ENCODE peak calls at places on chromosome X, in ten cellular contexts. W is WTC11, A is A549, H is K562, C is HCT116, P is endothelial cell of umbilical vein, Z is H1, Q is SK-N-SH, D is GM12878, E is HepG2. K is an unnamed sample.
A peak's percentile ranks its signal among the peaks of the same experiment; 100 is the strongest.

GRCh38 chrX:19658030-19658429 is 142.7 kb upstream of the MAP3K15 start:
- DNase-seq in W (no peak), A (no peak), H (no peak), E (no peak), C (no peak), Q (no peak), D (no peak), P (no peak), Z (no peak), K (no peak)

GRCh38 chrX:38768079-38768478 is 33.2 kb upstream of the MID1IP1 start:
- DNase-seq in Q (peak; percentile 19), W (no peak), Z (no peak), H (peak; percentile 23), E (no peak), C (no peak), P (peak; percentile 15), A (peak; percentile 11), D (no peak), K (peak; percentile 34)

GRCh38 chrX:120761810-120762209 is 113.9 kb downstream of the CT47B1 start:
- DNase-seq in D (no peak), Z (no peak), C (no peak), Q (no peak), H (no peak), E (peak; percentile 7), A (peak; percentile 43), P (no peak), W (no peak), K (no peak)

GRCh38 chrX:8760021-8760420 is 28.1 kb upstream of the ANOS1 start:
- DNase-seq in W (no peak), E (no peak), C (no peak), Q (no peak), D (no peak), A (no peak), Z (no peak), P (no peak), H (no peak), K (no peak)

GRCh38 chrX:19804168-19804567 is 83.2 kb downstream of the SH3KBP1 start:
- DNase-seq in D (no peak), Z (no peak), C (no peak), E (no peak), H (no peak), P (no peak), Q (no peak), W (no peak), A (no peak), K (no peak)

GRCh38 chrX:446243-446642 is 59.5 kb upstream of the PPP2R3B start:
- DNase-seq in H (no peak), P (no peak), C (no peak), Q (no peak), E (no peak), Z (peak; percentile 72), W (peak; percentile 73), D (no peak), A (no peak), K (no peak)

GRCh38 chrX:138298268-138298667 is 413.2 kb downstream of the FGF13 start:
- DNase-seq in D (no peak), C (no peak), H (no peak), Q (no peak), A (no peak), P (no peak), W (no peak), Z (no peak), E (no peak), K (no peak)

GRCh38 chrX:41705680-41706374 is 17.1 kb downstream of the GPR34 start:
- DNase-seq in H (no peak), C (no peak), Z (no peak), Q (no peak), P (peak; percentile 17), W (no peak), D (peak; percentile 62), A (no peak), E (no peak), K (peak; percentile 82)

GRCh38 chrX:70901465-70901864 is 7.0 kb downstream of the TEX11 start:
- DNase-seq in Q (no peak), C (no peak), D (no peak), Z (no peak), P (no peak), H (no peak), A (no peak), E (no peak), W (peak; percentile 30), K (no peak)

GRCh38 chrX:46325312-46325877 is 219.8 kb downstream of the ZNF674 start:
- DNase-seq in A (peak; percentile 96), P (peak; percentile 69), W (peak; percentile 22), D (no peak), C (peak; percentile 86), H (no peak), E (peak; percentile 41), Z (no peak), Q (no peak), K (no peak)

GRCh38 chrX:139967300-139967699 is 2.0 kb upstream of the CXorf66 start:
- DNase-seq in D (no peak), A (peak; percentile 32), Z (no peak), P (no peak), E (peak; percentile 9), H (peak; percentile 20), C (no peak), W (peak; percentile 14), Q (peak; percentile 15), K (peak; percentile 11)

GRCh38 chrX:40389555-40389954 is 191.2 kb upstream of the ATP6AP2 start:
- DNase-seq in Z (no peak), Q (no peak), W (no peak), E (no peak), D (no peak), P (no peak), H (no peak), C (no peak), A (no peak), K (no peak)

GRCh38 chrX:16416588-16416987 is 233.4 kb upstream of the S100G start:
- DNase-seq in A (no peak), C (no peak), W (no peak), H (no peak), Q (no peak), Z (no peak), D (no peak), P (no peak), E (no peak), K (no peak)

GRCh38 chrX:9807355-9808182 is 21.3 kb downstream of the SHROOM2 start:
- DNase-seq in Z (no peak), P (no peak), A (no peak), H (no peak), C (no peak), D (no peak), E (no peak), W (no peak), Q (no peak), K (no peak)

GRCh38 chrX:9805956-9806355 is 19.7 kb downstream of the SHROOM2 start:
- DNase-seq in A (no peak), Z (no peak), W (no peak), E (no peak), Q (no peak), C (no peak), H (no peak), P (no peak), D (no peak), K (peak; percentile 8)

GRCh38 chrX:9804444-9804843 is 18.2 kb downstream of the SHROOM2 start:
- DNase-seq in Q (no peak), Z (no peak), A (no peak), D (no peak), E (no peak), P (no peak), H (no peak), W (no peak), C (no peak), K (no peak)
- TF ChIP-seq MAX in Q (no peak), Z (no peak), A (no peak), D (no peak), E (no peak), P (no peak), H (no peak), W (no peak), C (no peak), K (no peak)

GRCh38 chrX:153818571-153819397 is 11.6 kb downstream of the PDZD4 start:
- DNase-seq in Q (peak; percentile 90), P (peak; percentile 23), E (no peak), A (no peak), H (peak; percentile 71), C (no peak), W (peak; percentile 66), Z (no peak), D (no peak), K (peak; percentile 57)
- TF ChIP-seq MAX in Q (no peak), P (no peak), E (no peak), A (no peak), H (peak; percentile 15), C (peak; percentile 20), W (no peak), Z (peak; percentile 16), D (no peak), K (no peak)

DNA sequence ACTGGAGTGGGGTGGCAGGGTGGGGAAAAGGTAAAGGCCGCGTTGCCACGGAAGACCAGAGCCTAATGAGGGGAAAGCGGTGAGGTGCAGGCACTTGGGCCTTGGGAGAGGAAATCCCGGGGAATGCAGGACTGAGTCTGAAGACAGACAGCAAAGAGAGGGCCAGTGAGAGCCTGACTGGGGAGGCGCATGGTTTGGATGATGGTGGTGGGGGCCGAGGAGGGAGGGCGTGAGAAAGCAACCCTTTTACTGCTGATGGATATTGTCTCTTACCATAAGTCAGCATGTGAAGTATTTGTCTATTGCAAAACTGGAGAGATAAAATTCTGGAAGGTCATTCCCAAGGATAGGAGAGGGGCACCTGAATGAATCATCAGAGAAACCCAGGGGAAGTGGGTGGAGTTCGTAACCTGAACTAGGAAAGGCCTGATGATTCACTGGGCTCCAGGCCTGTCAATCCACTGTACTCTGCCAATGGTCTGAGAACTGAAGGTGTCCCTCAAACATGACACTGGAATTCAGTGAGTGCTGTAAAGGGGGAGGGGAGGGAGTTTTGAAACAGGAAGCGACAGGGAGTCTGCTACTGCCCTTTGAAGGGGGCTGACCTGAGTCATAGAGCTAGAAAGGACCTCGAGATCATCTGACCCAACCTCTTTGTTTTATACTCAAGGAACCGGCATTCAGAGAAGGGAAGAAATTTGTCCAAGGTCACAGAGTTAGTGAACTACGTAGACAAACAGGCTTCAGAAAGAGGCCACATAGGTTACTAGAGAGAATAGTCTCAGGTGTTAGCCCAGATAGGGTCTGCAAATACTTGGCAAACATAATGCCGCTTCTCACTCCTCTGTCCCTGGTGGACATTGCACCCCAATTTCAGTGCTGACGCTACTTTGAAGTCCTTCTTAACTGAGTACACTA is 52.2 kb downstream of the NALF2 start:
- DNase-seq in P (no peak), H (peak; percentile 46), C (peak; percentile 84), W (peak; percentile 48), Q (no peak), Z (peak; percentile 73), D (no peak), A (peak; percentile 16), E (peak; percentile 99), K (peak; percentile 52)
- TF ChIP-seq MAX in P (no peak), H (no peak), C (no peak), W (no peak), Q (no peak), Z (no peak), D (no peak), A (no peak), E (no peak), K (no peak)

DNA sequence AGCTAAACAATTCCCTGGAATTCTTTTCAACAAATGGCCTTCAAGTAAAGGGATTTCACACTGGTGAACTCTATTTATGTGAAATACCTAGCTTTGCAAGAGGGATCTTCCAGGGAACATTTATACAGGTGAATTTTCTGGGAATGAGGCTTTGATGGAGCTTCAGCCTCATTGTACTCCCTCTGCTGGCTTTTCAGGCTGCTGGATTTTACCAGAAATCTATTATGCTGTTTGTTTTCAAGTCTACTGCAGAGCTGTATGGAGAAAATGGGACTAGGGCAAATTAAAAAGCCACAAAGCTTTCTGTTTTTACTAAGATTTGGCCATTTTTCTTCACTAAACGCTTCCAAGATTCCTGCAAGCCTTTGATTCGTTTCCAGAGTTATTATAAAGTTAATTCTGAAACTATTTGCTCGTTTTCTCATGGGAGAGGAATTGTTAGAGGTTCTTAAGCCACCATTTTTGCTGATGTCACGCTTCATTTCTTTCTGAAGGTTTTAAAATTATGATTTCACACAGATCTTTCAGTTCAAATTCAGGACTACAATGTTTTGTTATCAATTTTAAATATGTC is 31.6 kb downstream of the KDM6A start:
- DNase-seq in Q (no peak), P (no peak), W (no peak), A (no peak), C (no peak), D (no peak), E (no peak), H (no peak), Z (no peak), K (no peak)
- TF ChIP-seq MAX in Q (no peak), P (no peak), W (no peak), A (no peak), C (no peak), D (no peak), E (no peak), H (no peak), Z (no peak), K (no peak)

K was measured in NB4.